ENCODE peak calls at places on chromosomes 3 and 15, in six cellular contexts. V, B, K, S, G and Y are unnamed samples.

GRCh38 chr15:23387791-23388190 is 33.2 kb downstream of the GOLGA8S start:
- DNase-seq in S (no peak), G (no peak), B (no peak), V (no peak), K (no peak), Y (no peak)

GRCh38 chr15:65940618-65940909 is 71.3 kb downstream of the RAB11A start:
- DNase-seq in G (peak), K (no peak), B (no peak), S (no peak), V (no peak), Y (no peak)

GRCh38 chr3:160400048-160400630 is 689 bp downstream of the SMC4 start:
- DNase-seq in V (peak), B (peak), G (peak), K (peak), S (peak), Y (no peak)

GRCh38 chr15:40357723-40358491 is at the start of gene DISP2:
- DNase-seq in K (peak), G (peak), B (peak), V (peak), S (peak), Y (peak)

GRCh38 chr3:127961963-127962362 is 46.9 kb downstream of the KBTBD12 start:
- DNase-seq in G (peak), V (no peak), B (no peak), S (no peak), K (no peak), Y (no peak)

GRCh38 chr3:125146601-125147490 is 65.7 kb downstream of the SLC12A8 start:
- DNase-seq in S (no peak), K (peak), G (no peak), V (no peak), B (no peak), Y (no peak)

GRCh38 chr3:155312781-155313180 is 19.3 kb upstream of the STRIT1 start:
- DNase-seq in B (no peak), V (no peak), S (no peak), K (no peak), G (peak), Y (no peak)

GRCh38 chr3:31210068-31210650 is 315.7 kb upstream of the GADL1 start:
- DNase-seq in S (no peak), G (peak), K (no peak), B (no peak), V (no peak), Y (no peak)

GRCh38 chr15:35630570-35630969 is 84.6 kb upstream of the DPH6 start:
- DNase-seq in G (peak), V (no peak), B (no peak), K (peak), S (peak), Y (no peak)

GRCh38 chr3:42653560-42654330 is at the start of gene ZBTB47:
- DNase-seq in S (peak), G (peak), V (no peak), B (peak), K (peak), Y (no peak)

GRCh38 chr3:172449468-172450149 is 1.4 kb upstream of the GHSR start:
- DNase-seq in B (no peak), S (no peak), K (no peak), V (no peak), G (peak), Y (no peak)

GRCh38 chr15:43776718-43777292 is at the start of gene ELL3:
- DNase-seq in S (peak), K (peak), B (peak), V (peak), G (peak), Y (peak)

GRCh38 chr15:64686130-64686735 is 89.2 kb downstream of the RBPMS2 start:
- DNase-seq in G (peak), V (peak), B (no peak), K (no peak), S (no peak), Y (no peak)

GRCh38 chr3:161273589-161274218 is 52.6 kb downstream of the NMD3 start:
- DNase-seq in V (no peak), S (no peak), B (no peak), K (no peak), G (peak), Y (no peak)

GRCh38 chr3:197428117-197428761 is 127.5 kb downstream of the BDH1 start:
- DNase-seq in G (peak), V (no peak), S (peak), B (peak), K (peak), Y (no peak)

GRCh38 chr15:32952901-32953889 is 235.4 kb downstream of the GREM1 start:
- DNase-seq in V (no peak), S (no peak), K (no peak), B (no peak), G (peak), Y (no peak)

GRCh38 chr3:31468433-31468832 is 64.3 kb upstream of the STT3B start:
- DNase-seq in B (no peak), V (no peak), K (no peak), G (no peak), S (no peak), Y (no peak)

GRCh38 chr3:13544293-13544831 is 4.6 kb upstream of the FBLN2 start:
- DNase-seq in G (peak), V (no peak), S (peak), B (no peak), K (no peak), Y (no peak)

GRCh38 chr3:13544951-13545651 is 3.8 kb upstream of the FBLN2 start:
- DNase-seq in S (no peak), G (no peak), K (no peak), V (no peak), B (no peak), Y (no peak)

GRCh38 chr3:13542142-13542541 is 6.8 kb upstream of the FBLN2 start:
- DNase-seq in V (no peak), G (no peak), B (no peak), S (no peak), K (no peak), Y (no peak)

GRCh38 chr3:13541691-13542090 is 7.2 kb upstream of the FBLN2 start:
- DNase-seq in V (no peak), G (peak), B (no peak), S (no peak), K (no peak), Y (no peak)

GRCh38 chr3:13543251-13543650 is 5.7 kb upstream of the FBLN2 start:
- DNase-seq in V (peak), K (peak), S (peak), G (peak), B (peak), Y (no peak)
- TF ChIP-seq CTCF in V (no peak), K (no peak), S (no peak), G (no peak), B (no peak), Y (no peak)

GRCh38 chr3:117407317-117407716 is 697.7 kb downstream of the TUSC7 start:
- DNase-seq in B (no peak), K (no peak), V (no peak), G (peak), S (no peak), Y (no peak)
- TF ChIP-seq CTCF in B (peak), K (no peak), V (no peak), G (peak), S (no peak), Y (no peak)

GRCh38 chr3:66856555-66856954 is 141.6 kb upstream of the KBTBD8 start:
- DNase-seq in B (no peak), S (no peak), G (no peak), K (no peak), V (no peak), Y (no peak)
- TF ChIP-seq CTCF in B (no peak), S (no peak), G (no peak), K (no peak), V (no peak), Y (no peak)

GRCh38 chr3:8494332-8494731 is 7.3 kb upstream of the LMCD1 start:
- DNase-seq in G (no peak), V (no peak), K (no peak), S (no peak), B (no peak), Y (no peak)
- TF ChIP-seq CTCF in G (no peak), V (no peak), K (no peak), S (no peak), B (no peak), Y (no peak)

DNA sequence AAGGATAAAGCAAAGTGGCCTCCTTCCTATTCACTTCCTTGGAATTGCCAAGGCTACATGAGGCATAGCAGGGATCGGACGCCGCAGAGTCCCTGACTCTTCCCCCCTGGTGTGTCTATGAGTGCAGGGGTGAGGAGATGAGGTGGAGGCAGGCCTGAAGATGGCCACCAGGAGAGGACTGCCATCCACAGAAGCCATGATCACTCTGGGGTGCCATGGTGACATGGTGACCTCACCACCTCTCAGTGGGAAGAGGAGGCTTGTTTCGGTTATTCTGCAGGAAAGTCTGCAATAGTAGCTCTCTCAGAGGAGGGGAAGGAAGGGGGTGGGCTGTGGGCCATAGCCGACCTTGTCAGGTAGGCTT is 57.0 kb upstream of the LIMD1 start:
- DNase-seq in K (no peak), V (no peak), S (no peak), B (no peak), G (no peak), Y (no peak)
- TF ChIP-seq CTCF in K (peak), V (no peak), S (no peak), B (no peak), G (no peak), Y (no peak)

GRCh38 chr3:132174500-132174899 is 139.7 kb upstream of the CPNE4 start:
- DNase-seq in K (no peak), G (peak), B (no peak), V (no peak), S (no peak), Y (no peak)
- TF ChIP-seq CTCF in K (no peak), G (no peak), B (no peak), V (no peak), S (no peak), Y (no peak)

GRCh38 chr3:71542548-71543370 is 40.8 kb downstream of the FOXP1 start:
- DNase-seq in K (peak), S (peak), G (peak), B (peak), V (peak), Y (no peak)
- TF ChIP-seq CTCF in K (no peak), S (no peak), G (no peak), B (no peak), V (no peak), Y (no peak)

DNA sequence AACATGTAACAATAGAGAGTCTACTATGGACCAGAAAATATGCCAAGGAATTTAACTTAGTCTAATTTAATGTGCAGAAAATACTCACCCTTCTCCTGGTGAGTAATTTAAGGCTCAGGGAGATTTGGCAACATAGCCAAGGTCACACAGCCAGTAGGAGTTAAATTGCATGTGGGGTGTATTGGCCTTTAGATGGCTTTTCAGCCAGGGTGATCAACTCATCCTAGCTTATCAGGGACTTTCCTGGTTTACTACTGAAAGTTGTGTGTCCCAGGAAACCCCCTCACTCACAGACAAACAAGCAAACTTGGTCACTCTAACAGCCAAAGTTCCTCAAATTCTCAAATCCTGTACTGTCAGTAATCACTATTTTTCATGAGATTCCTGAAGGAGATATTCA is 2.6 kb upstream of the SLC9A9 start:
- DNase-seq in V (no peak), K (no peak), B (no peak), G (peak), S (no peak), Y (no peak)
- TF ChIP-seq CTCF in V (no peak), K (no peak), B (no peak), G (no peak), S (no peak), Y (no peak)